ENCODE peak calls at places on chromosomes 7 and 10, in five cellular contexts. W is SJCRH30, P is upper lobe of left lung, O is hepatocyte, F is right cardiac atrium. G is an unnamed sample.

GRCh38 chr7:158802535-158803199 is 26.6 kb downstream of the ESYT2 start:
- DNase-seq in W (no peak), P (peak; percentile 43), O (no peak), F (no peak), G (no peak)

GRCh38 chr10:109282510-109282909 is 640.8 kb downstream of the XPNPEP1 start:
- DNase-seq in W (no peak), P (no peak), O (peak; percentile 50), F (no peak), G (no peak)

GRCh38 chr7:8133955-8134733 is 127.8 kb downstream of the ICA1 start:
- DNase-seq in W (no peak), P (no peak), O (no peak), F (no peak), G (no peak)

GRCh38 chr7:69358163-69358821 is 240.0 kb upstream of the AUTS2 start:
- DNase-seq in W (no peak), P (no peak), O (peak; percentile 39), F (no peak), G (no peak)

GRCh38 chr7:23373151-23374004 is 74.2 kb downstream of the MALSU1 start:
- DNase-seq in W (no peak), P (no peak), O (no peak), F (no peak), G (no peak)

GRCh38 chr10:88507380-88507779 is 75.7 kb downstream of the RNLS start:
- DNase-seq in W (no peak), P (no peak), O (no peak), F (no peak), G (no peak)

GRCh38 chr7:6290345-6290744 is 17.9 kb upstream of the CYTH3 start:
- DNase-seq in W (no peak), P (no peak), O (no peak), F (no peak), G (peak; percentile 51)

GRCh38 chr10:24518981-24519597 is 204.6 kb downstream of the ARHGAP21 start:
- DNase-seq in W (peak; percentile 71), P (no peak), O (peak; percentile 85), F (peak; percentile 51), G (peak; percentile 37)

GRCh38 chr10:68666280-68666760 is 54.7 kb upstream of the CCAR1 start:
- DNase-seq in W (no peak), P (no peak), O (no peak), F (no peak), G (no peak)

GRCh38 chr7:79217468-79217867 is 236.0 kb downstream of the MAGI2 start:
- DNase-seq in W (no peak), P (no peak), O (peak; percentile 15), F (no peak), G (no peak)

GRCh38 chr10:29874604-29875269 is 184.6 kb downstream of the JCAD start:
- DNase-seq in W (no peak), P (no peak), O (no peak), F (no peak), G (no peak)

GRCh38 chr7:119594956-119595355 is 678.0 kb upstream of the KCND2 start:
- DNase-seq in W (no peak), P (no peak), O (no peak), F (no peak), G (no peak)

GRCh38 chr10:86851329-86852207 is 95.1 kb downstream of the BMPR1A start:
- DNase-seq in W (no peak), P (no peak), O (no peak), F (peak; percentile 33), G (no peak)

GRCh38 chr10:103949728-103950127 is 17.2 kb upstream of the SLK start:
- DNase-seq in W (no peak), P (no peak), O (no peak), F (no peak), G (no peak)

GRCh38 chr7:137084607-137085380 is 216.3 kb downstream of the CHRM2 start:
- DNase-seq in W (no peak), P (no peak), O (no peak), F (no peak), G (no peak)

GRCh38 chr10:102914781-102915180 is 3.3 kb upstream of the CNNM2 start:
- DNase-seq in W (no peak), P (no peak), O (no peak), F (no peak), G (no peak)

GRCh38 chr7:34130558-34131285 is 225.4 kb downstream of the BMPER start:
- DNase-seq in W (no peak), P (no peak), O (no peak), F (no peak), G (no peak)

GRCh38 chr7:57181281-57181680 is 49.0 kb upstream of the ZNF479 start:
- DNase-seq in W (no peak), P (no peak), O (no peak), F (no peak), G (no peak)

GRCh38 chr7:18590744-18591340 is 95.3 kb downstream of the HDAC9 start:
- DNase-seq in W (no peak), P (no peak), O (peak; percentile 46), F (no peak), G (no peak)

GRCh38 chr10:28664369-28664740 is 13.0 kb upstream of the BAMBI start:
- DNase-seq in W (no peak), P (no peak), O (no peak), F (peak; percentile 44), G (peak; percentile 54)

GRCh38 chr7:123054357-123055133 is 59.0 kb upstream of the TAS2R16 start:
- DNase-seq in W (no peak), P (no peak), O (peak; percentile 14), F (no peak), G (no peak)

GRCh38 chr10:516766-517165 is 172.7 kb downstream of the DIP2C start:
- DNase-seq in W (no peak), P (no peak), O (no peak), F (no peak), G (peak; percentile 48)

GRCh38 chr7:147279951-147280350 is 1163.3 kb downstream of the CNTNAP2 start:
- DNase-seq in W (no peak), P (no peak), O (no peak), F (no peak), G (no peak)

GRCh38 chr10:102413053-102413705 is 5.4 kb downstream of the PSD start:
- DNase-seq in W (peak; percentile 82), P (no peak), O (no peak), F (no peak), G (no peak)

GRCh38 chr7:108246227-108246837 is 116.2 kb upstream of the LAMB4 start:
- DNase-seq in W (peak; percentile 34), P (no peak), O (peak; percentile 52), F (peak; percentile 14), G (no peak)

GRCh38 chr7:33903770-33904679 is 1.3 kb upstream of the BMPER start:
- DNase-seq in W (peak; percentile 41), P (peak; percentile 87), O (peak; percentile 54), F (peak; percentile 65), G (peak; percentile 65)

GRCh38 chr7:36657031-36657660 is 67.1 kb downstream of the AOAH start:
- DNase-seq in W (no peak), P (no peak), O (no peak), F (no peak), G (no peak)

GRCh38 chr7:118350260-118350659 is 125.8 kb downstream of the ANKRD7 start:
- DNase-seq in W (no peak), P (no peak), O (no peak), F (no peak), G (no peak)

GRCh38 chr10:97499561-97500296 is 1.0 kb downstream of the UBTD1 start:
- DNase-seq in W (peak; percentile 34), P (no peak), O (no peak), F (peak; percentile 86), G (peak; percentile 88)

GRCh38 chr7:82085116-82085515 is 315.3 kb upstream of the HGF start:
- DNase-seq in W (no peak), P (no peak), O (no peak), F (no peak), G (no peak)

GRCh38 chr10:133353202-133353959 is 4.4 kb downstream of the FUOM start:
- DNase-seq in W (no peak), P (peak; percentile 65), O (no peak), F (no peak), G (no peak)

GRCh38 chr7:100190059-100190711 is 12.5 kb downstream of the STAG3 start:
- DNase-seq in W (no peak), P (no peak), O (no peak), F (no peak), G (no peak)

GRCh38 chr10:4945706-4946348 is 17.4 kb upstream of the AKR1C1 start:
- DNase-seq in W (no peak), P (no peak), O (no peak), F (no peak), G (no peak)
- H3K4me1 ChIP-seq in W (peaks cover 18% of the 10 kb centered on the region), P (peaks cover 15% of the 10 kb centered on the region), O (peaks cover 50% of the 10 kb centered on the region), F (no peaks in the 10 kb centered on the region), G (peaks cover 83% of the 10 kb centered on the region)

GRCh38 chr10:110651044-110651958 is 7.2 kb downstream of the RBM20 start:
- DNase-seq in W (peak; percentile 95), P (no peak), O (no peak), F (no peak), G (no peak)
- H3K4me3 ChIP-seq in W (peak overlapping the region; percentile 3), P (no peak overlapping the region), O (no peak overlapping the region), F (no peak overlapping the region), G (no peak overlapping the region)

GRCh38 chr10:70515035-70515702 is 36.6 kb downstream of the PALD1 start:
- DNase-seq in W (no peak), P (peak; percentile 54), O (no peak), F (no peak), G (no peak)
- H3K27ac ChIP-seq in W (no peak overlapping the region), P (no peak overlapping the region), O (no peak overlapping the region), F (no peak overlapping the region), G (no peak overlapping the region)

GRCh38 chr10:79262131-79262530 is 85.1 kb upstream of the PPIF start:
- DNase-seq in W (no peak), P (no peak), O (no peak), F (no peak), G (no peak)

GRCh38 chr10:79260803-79261740 is 86.2 kb upstream of the PPIF start:
- DNase-seq in W (peak; percentile 39), P (peak; percentile 67), O (peak; percentile 74), F (no peak), G (no peak)

GRCh38 chr10:79259834-79260233 is 87.4 kb upstream of the PPIF start:
- DNase-seq in W (no peak), P (no peak), O (no peak), F (no peak), G (no peak)

GRCh38 chr10:79256264-79256806 is 90.9 kb upstream of the PPIF start:
- DNase-seq in W (no peak), P (no peak), O (no peak), F (no peak), G (no peak)

GRCh38 chr10:79258894-79259293 is 88.4 kb upstream of the PPIF start:
- DNase-seq in W (no peak), P (no peak), O (no peak), F (no peak), G (no peak)
- H3K4me1 ChIP-seq in W (peaks cover 7% of the 10 kb centered on the region), P (peaks cover 50% of the 10 kb centered on the region), O (peaks cover 9% of the 10 kb centered on the region), F (peaks cover 22% of the 10 kb centered on the region), G (peaks cover 26% of the 10 kb centered on the region)

GRCh38 chr7:103348959-103349358 is 1.5 kb downstream of the PSMC2 start:
- DNase-seq in W (no peak), P (no peak), O (no peak), F (no peak), G (no peak)
- H3K4me3 ChIP-seq in W (peak overlapping the region; percentile 80), P (peak overlapping the region; percentile 81), O (peak overlapping the region; percentile 59), F (peak overlapping the region; percentile 100), G (peak overlapping the region; percentile 83)

G was measured in tibial artery.